ENCODE peak calls at places on chromosomes 13 and 19, in four cellular contexts. J is transverse colon, N is keratinocyte, P is PC-3. A is an unnamed sample.
A peak's percentile ranks its signal among the peaks of the same experiment; 100 is the strongest.

GRCh38 chr19:18475762-18476331 is 37.9 kb upstream of the ISYNA1 start:
- DNase-seq in P (no peak), J (no peak), N (no peak), A (no peak)

GRCh38 chr19:22256856-22257255 is 29.4 kb upstream of the ZNF729 start:
- DNase-seq in J (no peak), P (no peak), N (no peak), A (no peak)

GRCh38 chr13:23609414-23610186 is 39.4 kb downstream of the TNFRSF19 start:
- DNase-seq in J (no peak), P (peak; percentile 55), N (no peak), A (no peak)

GRCh38 chr19:40601061-40601973 is at the start of gene LTBP4:
- DNase-seq in N (no peak), J (peak; percentile 70), P (no peak), A (peak; percentile 32)

GRCh38 chr19:40464059-40465024 is 1.2 kb downstream of the BLVRB start:
- DNase-seq in P (peak; percentile 94), N (no peak), J (peak; percentile 93), A (peak; percentile 93)

GRCh38 chr19:41753159-41753558 is 2.2 kb upstream of the CEACAM6 start:
- DNase-seq in P (peak; percentile 69), N (no peak), J (peak; percentile 83), A (peak; percentile 74)

GRCh38 chr19:58045411-58046050 is 11.7 kb downstream of the ZSCAN1 start:
- DNase-seq in N (no peak), P (no peak), J (no peak), A (no peak)

GRCh38 chr13:46666727-46667456 is 113.9 kb downstream of the LRCH1 start:
- DNase-seq in P (no peak), J (no peak), N (no peak), A (no peak)

GRCh38 chr13:98293103-98293502 is 116.0 kb upstream of the RNF113B start:
- DNase-seq in J (no peak), P (peak; percentile 9), N (no peak), A (no peak)

GRCh38 chr19:38744906-38745305 is 632 bp upstream of the CAPN12 start:
- DNase-seq in P (no peak), N (no peak), J (no peak), A (no peak)

GRCh38 chr13:76846363-76846762 is 39.8 kb downstream of the KCTD12 start:
- DNase-seq in J (no peak), P (no peak), N (no peak), A (no peak)

GRCh38 chr19:2039959-2040646 is 10.9 kb downstream of the MKNK2 start:
- DNase-seq in N (no peak), P (no peak), J (no peak), A (no peak)

GRCh38 chr19:19059837-19060611 is 3.8 kb upstream of the SLC25A42 start:
- DNase-seq in J (no peak), P (no peak), N (no peak), A (no peak)

GRCh38 chr13:32783067-32783466 is 196.8 kb downstream of the PDS5B start:
- DNase-seq in N (no peak), J (no peak), P (peak; percentile 49), A (no peak)

GRCh38 chr19:6062274-6062673 is 48.0 kb downstream of the RFX2 start:
- DNase-seq in J (peak; percentile 57), P (no peak), N (no peak), A (peak; percentile 29)

GRCh38 chr13:34064456-34065205 is 246.7 kb downstream of the RFC3 start:
- DNase-seq in N (no peak), P (peak; percentile 22), J (no peak), A (no peak)

GRCh38 chr19:57245066-57245465 is 4.6 kb downstream of the ZNF805 start:
- DNase-seq in J (no peak), P (no peak), N (no peak), A (no peak)

GRCh38 chr19:49579947-49580263 is 451 bp downstream of the NOSIP start:
- DNase-seq in P (no peak), N (no peak), J (no peak), A (no peak)

GRCh38 chr13:109964164-109964563 is 177.8 kb upstream of the IRS2 start:
- DNase-seq in P (no peak), J (no peak), N (no peak), A (no peak)

GRCh38 chr13:32001392-32001768 is 30.2 kb upstream of the FRY start:
- DNase-seq in P (peak; percentile 60), J (no peak), N (no peak), A (peak; percentile 68)

GRCh38 chr13:95295026-95295425 is 6.2 kb downstream of the ABCC4 start:
- DNase-seq in P (no peak), J (no peak), N (no peak), A (no peak)

GRCh38 chr13:95002968-95003813 is 290.8 kb upstream of the SOX21 start:
- DNase-seq in J (no peak), N (no peak), P (no peak), A (no peak)

GRCh38 chr19:14410054-14410774 is 8.9 kb downstream of the DDX39A start:
- DNase-seq in P (no peak), J (no peak), N (no peak), A (no peak)

GRCh38 chr13:59710995-59711701 is 452.6 kb downstream of the DIAPH3 start:
- DNase-seq in P (no peak), J (no peak), N (no peak), A (peak; percentile 16)

GRCh38 chr13:67408823-67409222 is 178.7 kb upstream of the PCDH9 start:
- DNase-seq in J (no peak), P (no peak), N (no peak), A (peak; percentile 1)

GRCh38 chr13:38045278-38046048 is 175.9 kb upstream of the TRPC4 start:
- DNase-seq in J (no peak), N (peak; percentile 7), P (peak; percentile 51), A (peak; percentile 33)

GRCh38 chr19:7331446-7331845 is 17.3 kb upstream of the ARHGEF18 start:
- DNase-seq in P (no peak), J (no peak), N (no peak), A (no peak)

GRCh38 chr13:67416047-67416925 is 186.2 kb upstream of the PCDH9 start:
- DNase-seq in N (no peak), J (no peak), P (peak; percentile 45), A (peak; percentile 3)

GRCh38 chr13:59094149-59094548 is 1069.6 kb downstream of the DIAPH3 start:
- DNase-seq in N (no peak), P (peak; percentile 40), J (no peak), A (no peak)

GRCh38 chr13:51581148-51581820 is 3.0 kb upstream of the WDFY2 start:
- DNase-seq in P (no peak), N (no peak), J (no peak), A (no peak)

GRCh38 chr19:55487884-55488687 is at the start of gene SSC5D:
- DNase-seq in P (no peak), J (no peak), N (no peak), A (no peak)

GRCh38 chr13:50936681-50937080 is 27.1 kb downstream of the RNASEH2B start:
- DNase-seq in P (no peak), J (no peak), N (no peak), A (no peak)

GRCh38 chr19:55528030-55528801 is 8.7 kb downstream of the SBK2 start:
- DNase-seq in P (peak; percentile 23), N (no peak), J (no peak), A (peak; percentile 25)

GRCh38 chr13:42524487-42525034 is 49.4 kb upstream of the TNFSF11 start:
- DNase-seq in J (no peak), N (no peak), P (peak; percentile 30), A (peak; percentile 18)

GRCh38 chr13:58025821-58026220 is 394.3 kb downstream of the PCDH17 start:
- DNase-seq in P (no peak), N (no peak), J (no peak), A (no peak)

GRCh38 chr19:32615569-32615968 is 34.6 kb downstream of the PDCD5 start:
- DNase-seq in J (no peak), N (no peak), P (no peak), A (no peak)

GRCh38 chr19:49058592-49058991 is 1.0 kb upstream of the CGB7 start:
- DNase-seq in J (no peak), N (no peak), P (no peak), A (no peak)

GRCh38 chr19:22619932-22620331 is 14.2 kb upstream of the ZNF492 start:
- DNase-seq in P (no peak), J (no peak), N (no peak), A (no peak)

DNA sequence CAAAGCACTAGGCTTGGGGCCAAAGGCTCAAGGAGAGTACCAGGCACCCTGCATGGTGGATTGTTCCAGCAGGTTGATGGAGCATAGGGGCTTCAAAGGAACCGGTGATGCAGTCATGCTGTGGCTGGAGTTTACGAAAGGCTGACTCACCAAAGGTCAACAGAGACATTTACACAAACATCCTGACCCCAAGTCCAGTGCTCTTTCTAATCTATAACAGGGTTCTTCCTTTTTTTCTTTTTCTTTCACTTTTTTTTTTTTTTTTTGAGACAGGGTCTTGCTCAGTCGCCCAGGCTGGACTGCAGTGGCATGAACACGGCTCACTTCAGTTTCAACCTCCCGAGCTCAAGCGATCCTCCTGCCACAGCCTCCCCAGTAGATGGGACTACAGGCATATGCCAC is 35.6 kb upstream of the TPTE2 start:
- DNase-seq in J (no peak), N (no peak), P (peak; percentile 91), A (no peak)
- H3K27ac ChIP-seq in J (no peak overlapping the region), N (no peak overlapping the region), P (peak overlapping the region; percentile 84), A (no peak overlapping the region)

DNA sequence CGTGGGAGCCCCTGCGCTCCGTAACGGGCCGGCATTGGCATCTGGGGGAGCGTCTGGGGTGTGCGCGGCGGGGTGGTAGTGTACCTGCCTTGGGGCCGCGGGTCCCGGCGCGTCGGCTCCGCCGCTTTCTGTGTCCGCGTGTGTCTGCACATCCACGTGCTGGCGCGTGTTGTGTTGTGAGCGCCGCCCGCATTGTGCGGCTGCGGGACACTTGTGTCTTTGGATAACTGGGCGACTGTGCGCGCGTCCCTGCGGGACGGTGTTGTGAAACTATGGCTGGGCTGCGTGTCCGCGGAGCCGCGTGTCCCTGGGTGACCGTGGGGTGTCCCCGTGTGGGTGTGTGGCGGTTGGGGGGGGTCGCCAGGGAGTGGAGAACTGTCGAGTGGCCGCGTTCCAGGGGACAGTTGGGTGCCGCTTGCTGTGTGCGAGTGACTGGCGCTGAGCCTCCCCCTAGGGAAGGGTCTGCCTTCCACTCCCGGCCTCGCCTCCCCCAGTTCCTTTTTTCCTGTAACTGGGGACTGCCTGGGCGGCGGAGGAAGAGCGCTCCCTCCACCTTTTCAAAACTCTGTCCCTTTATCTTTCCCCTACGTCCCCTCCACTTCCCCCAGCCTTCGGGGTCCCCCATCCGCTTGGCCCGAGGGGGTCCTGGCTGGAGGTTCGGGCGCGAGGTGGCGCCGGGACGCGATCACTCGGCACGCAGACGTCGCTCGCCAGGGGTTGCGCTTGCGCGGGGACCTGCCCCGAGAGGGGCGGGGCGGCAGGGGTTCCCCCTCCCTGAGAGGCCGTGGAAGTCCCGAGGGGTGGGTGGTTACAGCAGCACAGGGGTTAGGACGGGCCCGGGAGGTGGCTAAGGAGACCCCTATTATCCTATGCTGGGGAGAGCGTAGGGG is 5.6 kb upstream of the NFIC start:
- DNase-seq in P (peak; percentile 31), N (no peak), J (peak; percentile 74), A (peak; percentile 43)
- H3K27ac ChIP-seq in P (peak overlapping the region; percentile 7), N (no peak overlapping the region), J (peak overlapping the region; percentile 82), A (peak overlapping the region; percentile 43)

DNA sequence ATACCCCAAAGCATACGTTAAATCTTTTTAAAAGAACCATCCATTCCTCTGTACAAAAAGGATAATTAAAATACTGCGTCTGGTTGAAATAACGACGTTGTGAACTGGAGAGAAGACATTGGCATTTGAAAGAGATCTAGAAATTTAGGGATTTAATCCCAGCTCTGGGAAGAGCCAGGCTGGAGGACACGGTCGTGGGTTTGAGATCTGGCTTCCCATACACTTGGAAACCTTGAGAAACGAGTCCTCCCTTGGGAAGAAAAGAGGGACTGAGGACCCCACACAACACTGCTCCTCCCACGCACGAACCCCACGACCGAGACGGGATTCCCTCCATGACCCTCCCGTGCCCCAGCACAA is 625 bp downstream of the ZNF709 start:
- DNase-seq in P (no peak), N (no peak), J (no peak), A (no peak)
- H3K27ac ChIP-seq in P (no peak overlapping the region), N (no peak overlapping the region), J (peak overlapping the region; percentile 77), A (no peak overlapping the region)

GRCh38 chr13:30735025-30735967 is at the start of gene ALOX5AP:
- DNase-seq in J (peak; percentile 44), N (no peak), P (no peak), A (peak; percentile 41)
- H3K27ac ChIP-seq in J (peak within 1 kb of the TSS; percentile 52), N (peak within 1 kb of the TSS; percentile 74), P (no peak within 1 kb of the TSS), A (peak within 1 kb of the TSS; percentile 84)

A was measured in small intestine.